ENCODE peak calls at places on chromosomes 16 and 17, in five cellular contexts. R, C, N, G and O are unnamed samples.

GRCh38 chr16:996672-997071 is 15.1 kb downstream of the SOX8 start:
- DNase-seq in R (no peak), C (no peak), N (no peak), G (no peak), O (no peak)

GRCh38 chr17:31549121-31549524 is 157.6 kb downstream of the RAB11FIP4 start:
- DNase-seq in R (no peak), C (no peak), N (peak), G (no peak), O (peak)

GRCh38 chr17:47252766-47253512 is 688 bp upstream of the ITGB3 start:
- DNase-seq in R (no peak), C (no peak), N (no peak), G (no peak), O (no peak)

GRCh38 chr17:44083250-44083849 is 12.8 kb downstream of the G6PC3 start:
- DNase-seq in R (no peak), C (no peak), N (peak), G (no peak), O (no peak)

GRCh38 chr16:84138824-84139627 is 6.0 kb downstream of the HSDL1 start:
- DNase-seq in R (peak), C (no peak), N (no peak), G (no peak), O (no peak)

GRCh38 chr16:85275533-85276249 is 163.4 kb upstream of the CIBAR2 start:
- DNase-seq in R (peak), C (peak), N (peak), G (no peak), O (peak)

GRCh38 chr16:75080205-75081029 is 36.2 kb downstream of the LDHD start:
- DNase-seq in R (no peak), C (no peak), N (no peak), G (no peak), O (peak)

GRCh38 chr16:68902376-68903345 is 59.3 kb downstream of the TANGO6 start:
- DNase-seq in R (peak), C (peak), N (peak), G (peak), O (peak)

GRCh38 chr16:24102120-24102740 is 153.9 kb upstream of the CACNG3 start:
- DNase-seq in R (peak), C (no peak), N (no peak), G (no peak), O (no peak)

GRCh38 chr17:21678451-21679081 is 13.8 kb upstream of the KCNJ18 start:
- DNase-seq in R (no peak), C (no peak), N (no peak), G (no peak), O (no peak)

GRCh38 chr16:78220571-78220970 is 121.1 kb downstream of the WWOX start:
- DNase-seq in R (no peak), C (no peak), N (no peak), G (no peak), O (no peak)

GRCh38 chr17:81802856-81803643 is 900 bp upstream of the GCGR start:
- DNase-seq in R (no peak), C (no peak), N (no peak), G (no peak), O (no peak)

GRCh38 chr16:70395345-70395901 is 43.5 kb downstream of the ST3GAL2 start:
- DNase-seq in R (peak), C (no peak), N (peak), G (no peak), O (peak)